ENCODE peak calls at places on chromosomes 12 and 14, in seven cellular contexts. One of them, this sample, is unnamed.

GRCh38 chr12:990308-990648 is 745 bp upstream of the ERC1 start:
- DNase-seq in GM12878: no peak
- DNase-seq in HEK293T: peak; percentile 46
- DNase-seq in HCT116: no peak
- DNase-seq in K562: peak; percentile 57
- DNase-seq in H1: no peak
- DNase-seq in WTC11: peak; percentile 50
- DNase-seq in this sample: peak; percentile 33

GRCh38 chr12:24948452-24948815 is 467 bp downstream of the BCAT1 start:
- DNase-seq in K562: peak; percentile 48
- DNase-seq in HEK293T: peak; percentile 32
- DNase-seq in GM12878: peak; percentile 73
- DNase-seq in HCT116: no peak
- DNase-seq in WTC11: no peak
- DNase-seq in H1: peak; percentile 57
- DNase-seq in this sample: no peak

GRCh38 chr14:58922211-58922940 is 266.1 kb upstream of the DAAM1 start:
- DNase-seq in GM12878: no peak
- DNase-seq in WTC11: no peak
- DNase-seq in H1: no peak
- DNase-seq in K562: no peak
- DNase-seq in HEK293T: no peak
- DNase-seq in HCT116: no peak
- DNase-seq in this sample: no peak

GRCh38 chr12:100643246-100643645 is 69.8 kb downstream of the GAS2L3 start:
- DNase-seq in K562: no peak
- DNase-seq in HEK293T: no peak
- DNase-seq in WTC11: no peak
- DNase-seq in GM12878: no peak
- DNase-seq in HCT116: no peak
- DNase-seq in H1: no peak
- DNase-seq in this sample: no peak

GRCh38 chr12:72083096-72083825 is 144.6 kb downstream of the TPH2 start:
- DNase-seq in H1: no peak
- DNase-seq in K562: no peak
- DNase-seq in WTC11: no peak
- DNase-seq in GM12878: no peak
- DNase-seq in HCT116: no peak
- DNase-seq in HEK293T: no peak
- DNase-seq in this sample: no peak

GRCh38 chr14:100386121-100386520 is 63.0 kb downstream of the SLC25A47 start:
- DNase-seq in K562: no peak
- DNase-seq in WTC11: no peak
- DNase-seq in HEK293T: no peak
- DNase-seq in GM12878: no peak
- DNase-seq in H1: no peak
- DNase-seq in HCT116: no peak
- DNase-seq in this sample: no peak

GRCh38 chr14:101182476-101182875 is 279.0 kb upstream of the RTL1 start:
- DNase-seq in WTC11: no peak
- DNase-seq in GM12878: no peak
- DNase-seq in H1: peak; percentile 27
- DNase-seq in HCT116: no peak
- DNase-seq in HEK293T: no peak
- DNase-seq in K562: no peak
- DNase-seq in this sample: no peak

GRCh38 chr12:51351913-51352532 is 5.5 kb upstream of the CELA1 start:
- DNase-seq in H1: peak; percentile 90
- DNase-seq in HEK293T: peak; percentile 71
- DNase-seq in HCT116: peak; percentile 27
- DNase-seq in GM12878: no peak
- DNase-seq in K562: peak; percentile 82
- DNase-seq in WTC11: peak; percentile 84
- DNase-seq in this sample: peak; percentile 30

GRCh38 chr14:103686831-103687485 is 28.3 kb downstream of the XRCC3 start:
- DNase-seq in HEK293T: no peak
- DNase-seq in K562: no peak
- DNase-seq in GM12878: no peak
- DNase-seq in HCT116: no peak
- DNase-seq in WTC11: no peak
- DNase-seq in H1: no peak
- DNase-seq in this sample: no peak

GRCh38 chr12:111442301-111443045 is 36.8 kb downstream of the SH2B3 start:
- DNase-seq in GM12878: no peak
- DNase-seq in H1: no peak
- DNase-seq in K562: no peak
- DNase-seq in HCT116: no peak
- DNase-seq in WTC11: peak; percentile 7
- DNase-seq in HEK293T: no peak
- DNase-seq in this sample: no peak

GRCh38 chr12:133226690-133227089 is 9.0 kb downstream of the ANHX start:
- DNase-seq in HCT116: no peak
- DNase-seq in K562: no peak
- DNase-seq in GM12878: no peak
- DNase-seq in HEK293T: no peak
- DNase-seq in WTC11: no peak
- DNase-seq in H1: no peak
- DNase-seq in this sample: no peak

GRCh38 chr14:30710870-30711269 is 88.8 kb downstream of the SCFD1 start:
- DNase-seq in GM12878: no peak
- DNase-seq in HEK293T: no peak
- DNase-seq in WTC11: no peak
- DNase-seq in K562: no peak
- DNase-seq in H1: no peak
- DNase-seq in HCT116: no peak
- DNase-seq in this sample: no peak

GRCh38 chr14:105255021-105255507 is 6.7 kb downstream of the BTBD6 start:
- DNase-seq in WTC11: no peak
- DNase-seq in HEK293T: no peak
- DNase-seq in K562: no peak
- DNase-seq in HCT116: no peak
- DNase-seq in GM12878: no peak
- DNase-seq in H1: no peak
- DNase-seq in this sample: no peak

GRCh38 chr12:53051058-53051880 is 1.4 kb downstream of the TNS2 start:
- DNase-seq in H1: no peak
- DNase-seq in K562: peak; percentile 76
- DNase-seq in WTC11: no peak
- DNase-seq in GM12878: no peak
- DNase-seq in HCT116: no peak
- DNase-seq in HEK293T: no peak
- DNase-seq in this sample: peak; percentile 82

GRCh38 chr12:87935216-87935615 is 94.0 kb downstream of the C12orf50 start:
- DNase-seq in K562: no peak
- DNase-seq in GM12878: no peak
- DNase-seq in WTC11: no peak
- DNase-seq in H1: no peak
- DNase-seq in HCT116: no peak
- DNase-seq in HEK293T: no peak
- DNase-seq in this sample: no peak

GRCh38 chr14:45658226-45658916 is 405.4 kb upstream of the MIS18BP1 start:
- DNase-seq in K562: no peak
- DNase-seq in WTC11: no peak
- DNase-seq in HCT116: no peak
- DNase-seq in GM12878: no peak
- DNase-seq in HEK293T: no peak
- DNase-seq in H1: no peak
- DNase-seq in this sample: no peak

GRCh38 chr14:45664668-45665356 is 411.8 kb upstream of the MIS18BP1 start:
- DNase-seq in HEK293T: no peak
- DNase-seq in H1: peak; percentile 70
- DNase-seq in WTC11: peak; percentile 59
- DNase-seq in K562: no peak
- DNase-seq in GM12878: no peak
- DNase-seq in HCT116: no peak
- DNase-seq in this sample: no peak

GRCh38 chr14:45658917-45659299 is 405.9 kb upstream of the MIS18BP1 start:
- DNase-seq in WTC11: no peak
- DNase-seq in GM12878: no peak
- DNase-seq in H1: no peak
- DNase-seq in HEK293T: no peak
- DNase-seq in K562: no peak
- DNase-seq in HCT116: no peak
- DNase-seq in this sample: no peak
- TF ChIP-seq SP1 in WTC11: no peak
- TF ChIP-seq SP1 in GM12878: no peak
- TF ChIP-seq SP1 in H1: no peak
- TF ChIP-seq SP1 in HEK293T: no peak
- TF ChIP-seq SP1 in K562: no peak
- TF ChIP-seq SP1 in HCT116: no peak
- TF ChIP-seq SP1 in this sample: no peak

GRCh38 chr14:73725116-73726024 is 11.2 kb upstream of the PNMA1 start:
- DNase-seq in GM12878: no peak
- DNase-seq in K562: peak; percentile 88
- DNase-seq in HEK293T: no peak
- DNase-seq in HCT116: no peak
- DNase-seq in WTC11: no peak
- DNase-seq in H1: no peak
- DNase-seq in this sample: no peak

GRCh38 chr14:73724696-73725095 is 10.5 kb upstream of the PNMA1 start:
- DNase-seq in WTC11: no peak
- DNase-seq in K562: no peak
- DNase-seq in HCT116: no peak
- DNase-seq in GM12878: no peak
- DNase-seq in H1: no peak
- DNase-seq in HEK293T: no peak
- DNase-seq in this sample: no peak

GRCh38 chr14:73728106-73729014 is 14.2 kb upstream of the PNMA1 start:
- DNase-seq in WTC11: peak; percentile 93
- DNase-seq in H1: peak; percentile 97
- DNase-seq in K562: peak; percentile 89
- DNase-seq in HEK293T: peak; percentile 83
- DNase-seq in GM12878: no peak
- DNase-seq in HCT116: peak; percentile 61
- DNase-seq in this sample: peak; percentile 60

GRCh38 chr14:73727181-73727580 is 13.0 kb upstream of the PNMA1 start:
- DNase-seq in K562: no peak
- DNase-seq in WTC11: no peak
- DNase-seq in GM12878: no peak
- DNase-seq in H1: no peak
- DNase-seq in HCT116: no peak
- DNase-seq in HEK293T: no peak
- DNase-seq in this sample: no peak

DNA sequence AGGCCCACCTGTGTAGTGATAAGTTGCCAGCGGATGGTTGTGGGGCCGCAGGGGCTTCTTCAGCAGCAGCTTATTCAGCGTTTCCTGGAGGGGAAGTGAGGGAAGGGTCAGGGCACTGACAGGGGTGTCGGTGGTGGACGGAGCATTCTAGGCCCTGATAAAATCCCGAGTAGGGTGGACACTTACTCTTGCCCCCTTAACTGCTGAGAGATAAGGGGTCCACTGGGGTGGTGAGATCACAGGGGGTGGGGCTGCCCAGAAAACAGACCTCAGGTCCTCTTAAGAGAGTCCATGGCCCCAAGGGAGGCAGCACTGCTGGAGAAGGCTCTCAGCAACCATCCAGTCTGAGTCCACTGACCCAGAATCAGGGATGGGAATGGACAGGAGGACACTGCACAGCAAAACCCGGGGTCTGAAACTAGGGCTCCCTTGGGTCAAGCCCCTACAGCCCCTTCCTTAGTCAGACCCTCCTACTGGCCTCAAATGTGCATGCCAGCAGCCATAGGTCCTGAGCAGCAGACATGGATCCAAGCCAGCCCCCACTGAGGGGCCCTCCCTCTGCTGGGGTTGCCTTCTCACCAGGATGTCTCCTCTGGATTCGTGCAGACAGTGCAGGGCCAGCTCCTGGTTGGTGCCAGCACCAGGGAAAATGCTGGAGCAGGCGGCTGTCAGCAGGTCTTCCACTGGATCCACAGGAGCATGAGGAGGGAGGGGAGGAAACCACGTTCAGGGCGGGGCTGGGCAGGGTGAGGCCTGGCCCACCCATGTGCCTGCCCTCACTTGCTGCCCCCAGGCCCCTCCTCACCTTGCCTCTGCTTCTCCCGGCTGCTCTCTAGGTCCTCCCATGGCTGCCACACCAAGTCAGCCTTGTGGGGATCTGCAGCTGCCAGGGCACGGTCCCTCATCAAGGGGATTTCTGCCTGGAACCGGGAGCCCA is 12.1 kb upstream of the PNMA1 start:
- DNase-seq in K562: no peak
- DNase-seq in HEK293T: no peak
- DNase-seq in H1: no peak
- DNase-seq in WTC11: no peak
- DNase-seq in HCT116: no peak
- DNase-seq in GM12878: no peak
- DNase-seq in this sample: no peak
- TF ChIP-seq SP1 in K562: no peak
- TF ChIP-seq SP1 in HEK293T: no peak
- TF ChIP-seq SP1 in H1: no peak
- TF ChIP-seq SP1 in WTC11: no peak
- TF ChIP-seq SP1 in HCT116: no peak
- TF ChIP-seq SP1 in GM12878: no peak
- TF ChIP-seq SP1 in this sample: no peak

DNA sequence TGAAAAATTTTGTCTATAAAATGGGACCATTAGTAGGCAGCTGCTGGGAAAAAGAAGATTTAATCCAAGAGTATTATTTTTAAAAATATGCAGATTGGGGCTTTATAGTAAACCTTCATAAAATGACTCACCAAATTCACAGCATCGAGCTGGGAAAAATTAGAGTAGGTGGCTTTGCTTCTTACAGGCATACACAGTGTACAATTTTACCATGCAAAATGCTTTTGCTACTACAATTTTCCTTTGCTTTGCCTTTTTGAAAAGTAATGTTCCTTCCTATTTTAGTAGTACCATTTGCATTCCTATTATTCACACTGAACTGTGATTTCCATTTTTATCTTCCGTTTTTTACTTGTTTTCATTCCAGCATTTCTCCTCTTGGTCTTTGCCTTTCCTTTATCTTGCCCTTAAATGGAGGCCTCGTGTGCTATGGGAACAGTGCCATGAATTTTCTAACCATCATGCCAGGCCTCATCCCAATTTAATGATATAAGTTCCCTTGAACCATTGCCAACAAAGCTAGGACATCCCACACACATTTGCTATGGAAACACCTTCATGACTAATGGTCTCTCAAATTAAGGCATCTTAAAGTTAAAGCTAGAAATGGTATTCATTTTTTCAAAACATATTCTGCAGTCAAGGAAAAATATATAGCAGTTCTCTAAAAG is 117.5 kb downstream of the BTG1 start:
- DNase-seq in HCT116: no peak
- DNase-seq in WTC11: no peak
- DNase-seq in HEK293T: no peak
- DNase-seq in GM12878: no peak
- DNase-seq in K562: no peak
- DNase-seq in H1: no peak
- DNase-seq in this sample: no peak
- TF ChIP-seq SP1 in HCT116: no peak
- TF ChIP-seq SP1 in WTC11: no peak
- TF ChIP-seq SP1 in HEK293T: no peak
- TF ChIP-seq SP1 in GM12878: no peak
- TF ChIP-seq SP1 in K562: no peak
- TF ChIP-seq SP1 in H1: no peak
- TF ChIP-seq SP1 in this sample: no peak

DNA sequence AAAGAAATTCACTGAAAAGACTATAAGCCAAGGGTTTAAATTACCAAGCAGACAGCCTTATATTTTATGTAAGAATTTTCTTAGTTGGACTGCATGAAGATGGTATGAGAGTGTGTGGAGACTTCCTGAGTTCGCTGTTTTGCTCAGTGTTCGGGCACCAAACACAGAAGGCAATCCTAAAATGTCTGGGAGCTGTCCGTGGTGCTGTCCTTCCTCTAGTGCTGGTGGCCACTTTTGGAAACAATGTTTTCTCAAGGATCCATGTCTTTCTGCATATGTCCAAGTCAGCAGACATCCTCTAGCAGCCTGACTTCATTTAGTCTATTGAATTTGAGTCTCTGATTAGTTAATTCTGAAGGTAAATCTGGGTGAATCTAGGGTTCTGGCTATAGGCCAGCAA is 135.8 kb downstream of the SLC8A3 start:
- DNase-seq in GM12878: no peak
- DNase-seq in HEK293T: peak; percentile 32
- DNase-seq in K562: peak; percentile 20
- DNase-seq in H1: peak; percentile 72
- DNase-seq in HCT116: no peak
- DNase-seq in WTC11: peak; percentile 57
- DNase-seq in this sample: peak; percentile 38
- TF ChIP-seq SP1 in GM12878: no peak
- TF ChIP-seq SP1 in HEK293T: no peak
- TF ChIP-seq SP1 in K562: no peak
- TF ChIP-seq SP1 in H1: no peak
- TF ChIP-seq SP1 in HCT116: no peak
- TF ChIP-seq SP1 in WTC11: no peak
- TF ChIP-seq SP1 in this sample: no peak